ENCODE peak calls at places on chromosomes 12 and 14, in six cellular contexts. E is Peyer's patch, Z is lower leg skin, S is heart left ventricle, L is A549, I is tibial nerve. K is an unnamed sample.

GRCh38 chr12:15243102-15243501 is 21.9 kb upstream of the RERG start:
- DNase-seq in S (no peak), Z (no peak), I (no peak), L (no peak), E (no peak), K (no peak)

GRCh38 chr14:55578511-55578910 is 1.5 kb upstream of the KTN1 start:
- DNase-seq in S (no peak), Z (no peak), L (no peak), I (no peak), E (no peak), K (no peak)

GRCh38 chr14:100790785-100791667 is 34.9 kb upstream of the MEG3 start:
- DNase-seq in S (peak; percentile 9), Z (no peak), E (no peak), I (no peak), L (no peak), K (peak; percentile 2)

GRCh38 chr12:127750076-127750840 is 516.7 kb upstream of the TMEM132C start:
- DNase-seq in I (no peak), L (no peak), S (no peak), Z (no peak), E (no peak), K (peak; percentile 57)

GRCh38 chr12:80632835-80633234 is 74.6 kb upstream of the MYF6 start:
- DNase-seq in I (no peak), L (peak; percentile 34), Z (no peak), S (no peak), E (no peak), K (no peak)

GRCh38 chr12:22969521-22969920 is 344.6 kb downstream of the ETNK1 start:
- DNase-seq in E (no peak), I (no peak), L (no peak), S (no peak), Z (no peak), K (no peak)

GRCh38 chr12:113019045-113019444 is 37.5 kb upstream of the DTX1 start:
- DNase-seq in L (no peak), I (no peak), E (no peak), S (no peak), Z (no peak), K (peak; percentile 51)

GRCh38 chr14:103086771-103087342 is 2.8 kb downstream of the LBHD2 start:
- DNase-seq in Z (no peak), L (no peak), E (no peak), I (no peak), S (no peak), K (no peak)

GRCh38 chr12:54631988-54632728 is 2.5 kb downstream of the LACRT start:
- DNase-seq in I (no peak), Z (no peak), L (no peak), E (no peak), S (no peak), K (no peak)

GRCh38 chr12:43436597-43436996 is 115.4 kb downstream of the ADAMTS20 start:
- DNase-seq in E (no peak), Z (no peak), L (no peak), I (no peak), S (no peak), K (no peak)

GRCh38 chr14:64723691-64724577 is 19.7 kb downstream of the PLEKHG3 start:
- DNase-seq in E (no peak), Z (peak; percentile 80), L (no peak), S (no peak), I (no peak), K (no peak)

GRCh38 chr14:53062856-53063255 is 90.3 kb downstream of the DDHD1 start:
- DNase-seq in L (no peak), E (no peak), I (no peak), Z (no peak), S (no peak), K (peak; percentile 27)

GRCh38 chr14:103408491-103409155 is 23.4 kb downstream of the MARK3 start:
- DNase-seq in L (no peak), E (no peak), I (no peak), Z (no peak), S (no peak), K (no peak)

GRCh38 chr12:121955258-121956040 is 37.1 kb downstream of the CFAP251 start:
- DNase-seq in I (no peak), Z (no peak), L (peak; percentile 48), E (no peak), S (no peak), K (peak; percentile 47)

GRCh38 chr14:104799657-104800599 is 973 bp upstream of the ZBTB42 start:
- DNase-seq in I (peak; percentile 74), Z (peak; percentile 97), E (peak; percentile 87), L (no peak), S (peak; percentile 93), K (peak; percentile 63)
- H3K4me3 ChIP-seq in I (peak overlapping the region; percentile 77), Z (peak overlapping the region; percentile 26), E (peak overlapping the region; percentile 46), L (peak overlapping the region; percentile 68), S (peak overlapping the region; percentile 72), K (peak overlapping the region; percentile 66)

DNA sequence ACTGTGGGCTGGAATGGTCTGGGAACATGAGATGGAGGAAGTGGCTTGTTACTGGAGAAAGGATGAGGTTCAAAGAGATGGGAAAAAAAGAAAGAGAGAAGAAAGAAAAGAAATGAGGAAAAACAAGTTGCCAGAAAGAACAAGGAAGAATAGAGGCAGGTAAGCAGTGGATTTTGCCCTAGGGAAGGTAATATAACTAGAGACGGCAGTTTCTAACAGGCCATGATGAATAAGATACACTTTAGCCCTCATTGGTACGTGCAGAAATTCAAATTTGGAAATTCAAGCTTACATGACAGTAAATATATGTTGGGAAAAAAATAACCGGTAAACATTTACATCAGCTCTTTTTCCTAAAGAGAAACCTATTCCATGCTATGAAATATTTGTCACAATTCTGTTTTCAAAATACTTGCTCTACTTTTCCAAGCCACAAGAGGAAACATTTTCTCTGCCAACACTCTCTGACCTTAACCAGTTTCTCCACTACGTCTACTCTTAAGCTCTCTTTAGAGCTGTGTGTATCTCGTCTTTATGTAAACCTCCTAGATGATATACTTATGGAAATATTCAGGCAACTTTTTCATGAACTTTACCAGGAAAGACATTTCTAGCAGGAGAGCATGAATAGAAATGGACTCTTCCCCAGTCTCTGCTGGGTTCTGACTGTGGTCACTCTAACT is 268.9 kb upstream of the BTG1 start:
- DNase-seq in I (no peak), E (no peak), L (no peak), Z (no peak), S (no peak), K (no peak)
- TF ChIP-seq CTCF in I (no peak), E (no peak), L (no peak), Z (no peak), S (no peak), K (no peak)

DNA sequence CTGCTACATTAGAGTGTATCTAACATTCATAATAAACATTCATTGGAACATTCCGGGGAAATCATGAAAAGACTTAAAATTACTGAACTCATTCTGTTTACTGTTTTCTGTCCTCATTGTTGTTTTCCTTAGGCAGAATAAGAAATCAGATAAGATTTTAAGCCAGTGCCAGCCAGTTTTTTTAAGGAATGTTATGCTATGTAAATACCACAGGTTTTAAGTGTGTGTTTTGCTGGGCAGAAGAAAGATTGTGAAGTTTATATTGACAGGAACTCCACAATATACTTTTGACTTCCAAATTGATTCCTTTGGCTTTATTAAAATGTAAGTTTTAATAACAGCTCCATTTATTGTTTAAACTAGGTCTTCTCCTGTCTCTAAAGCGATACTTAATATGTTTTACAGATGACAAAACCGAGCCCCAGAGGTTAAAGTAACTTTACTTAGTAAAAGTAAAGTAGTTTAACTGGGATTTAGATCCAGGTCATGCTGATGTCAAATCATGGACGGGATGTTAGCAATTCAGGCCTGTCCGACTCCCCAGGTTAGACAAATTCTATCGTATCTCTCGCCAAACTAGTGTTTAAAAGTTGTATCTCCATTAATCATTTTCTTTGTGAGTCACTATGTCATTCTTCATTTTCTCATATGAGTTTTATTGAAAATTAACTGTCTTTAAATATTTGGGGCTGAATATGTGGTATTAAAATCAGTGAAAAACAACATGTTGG is 1.8 kb downstream of the LARP4 start:
- DNase-seq in L (no peak), E (no peak), Z (peak; percentile 21), S (no peak), I (no peak), K (peak; percentile 22)
- H3K4me3 ChIP-seq in L (peak overlapping the region; percentile 91), E (peak overlapping the region; percentile 75), Z (no peak overlapping the region), S (peak overlapping the region; percentile 90), I (peak overlapping the region; percentile 78), K (peak overlapping the region; percentile 95)

GRCh38 chr14:97218713-97219355 is 421.7 kb downstream of the VRK1 start:
- DNase-seq in L (peak; percentile 2), S (no peak), E (no peak), I (no peak), Z (no peak), K (no peak)
- TF ChIP-seq CTCF in L (no peak), S (no peak), E (no peak), I (no peak), Z (no peak), K (no peak)

DNA sequence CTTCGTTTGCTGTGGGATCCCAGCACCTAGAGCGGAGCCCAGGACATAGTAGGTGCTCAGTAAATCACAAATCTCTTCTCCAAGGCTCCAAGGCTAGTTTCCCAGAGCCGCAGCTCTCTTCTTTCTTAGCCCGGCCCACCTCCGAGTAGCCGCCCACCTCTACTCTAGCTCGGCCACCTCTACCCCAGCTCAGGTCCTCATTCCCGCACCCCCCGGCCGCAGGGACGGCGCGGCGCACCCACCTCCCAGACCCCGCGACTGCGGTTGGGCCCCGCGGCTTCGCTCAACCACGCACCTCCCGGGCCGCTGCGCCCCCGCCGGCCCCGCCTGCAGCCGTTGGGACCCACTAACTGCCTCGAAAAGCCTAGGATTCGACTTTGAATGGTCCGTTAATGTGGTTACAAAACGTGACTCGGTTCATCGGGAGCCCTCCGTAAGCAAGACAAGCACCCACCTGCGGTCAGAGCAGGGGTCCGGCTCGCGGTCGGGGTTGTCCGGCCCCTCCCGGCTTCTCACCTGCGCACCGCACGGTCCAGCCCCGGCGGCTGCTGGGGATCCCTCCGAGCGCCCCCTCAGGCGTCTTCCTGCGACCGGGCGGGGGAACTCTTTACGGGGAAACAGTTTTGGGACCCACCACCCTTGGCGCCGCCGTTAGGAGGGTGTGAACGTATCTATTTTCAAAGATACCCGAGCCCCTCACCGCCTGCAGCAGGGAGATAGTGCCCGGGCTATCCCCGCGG is at the start of gene SLC2A14:
- DNase-seq in Z (no peak), I (no peak), S (no peak), L (no peak), E (no peak), K (no peak)
- H3K4me3 ChIP-seq in Z (no peak within 1 kb of the TSS), I (no peak within 1 kb of the TSS), S (no peak within 1 kb of the TSS), L (no peak within 1 kb of the TSS), E (no peak within 1 kb of the TSS), K (peak within 1 kb of the TSS; percentile 37)

DNA sequence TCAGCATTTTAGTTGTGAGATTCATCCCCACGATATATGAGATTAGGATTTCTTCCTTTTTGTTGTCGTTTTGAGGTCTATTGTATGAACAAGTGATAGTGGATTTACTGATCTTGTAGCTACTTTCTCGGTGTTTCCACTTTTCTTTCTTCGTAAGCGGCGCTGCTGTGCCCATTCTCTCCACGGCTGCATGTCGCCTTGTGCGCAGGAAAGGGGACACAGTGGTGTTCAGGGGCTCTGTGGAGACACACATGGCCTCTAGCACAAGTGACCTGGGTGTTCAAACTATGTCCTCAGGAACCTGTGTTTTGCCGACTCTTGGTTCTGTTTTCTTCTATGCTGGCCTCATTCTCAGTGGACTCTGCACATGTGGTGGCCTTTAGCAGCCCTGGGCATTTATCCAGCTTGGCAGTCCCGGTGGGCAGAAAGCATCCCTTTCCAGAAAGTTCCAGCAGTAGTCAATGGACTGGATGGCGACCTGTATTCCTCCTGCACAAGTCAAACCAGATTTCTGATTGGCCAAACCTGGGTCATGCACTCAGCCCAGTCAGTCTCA is 18.7 kb downstream of the CKAP4 start:
- DNase-seq in I (no peak), Z (no peak), E (no peak), L (no peak), S (no peak), K (no peak)
- TF ChIP-seq CTCF in I (no peak), Z (no peak), E (no peak), L (no peak), S (no peak), K (no peak)

K was measured in fibroblast of the aortic adventitia.